ENCODE peak calls at places on chromosome 20, in nine cellular contexts. W is ovary, P is uterus, T is adrenal gland, F is HepG2, C is transverse colon, E is tibial nerve, B is lower leg skin, G is IMR-90. H is an unnamed sample.

GRCh38 chr20:59040682-59041081 is 1.9 kb downstream of the PRELID3B start:
- DNase-seq in W (no peak), B (no peak), C (peak), T (no peak), G (no peak), P (no peak), F (no peak), E (no peak), H (no peak)

GRCh38 chr20:38649275-38649891 is 47.8 kb downstream of the ARHGAP40 start:
- DNase-seq in B (no peak), E (no peak), C (no peak), T (no peak), G (no peak), W (no peak), F (peak), P (no peak), H (no peak)

GRCh38 chr20:24590193-24590982 is 121.0 kb downstream of the SYNDIG1 start:
- DNase-seq in W (no peak), G (no peak), C (no peak), P (no peak), F (no peak), E (no peak), T (no peak), B (no peak), H (no peak)

GRCh38 chr20:5718896-5719595 is 31.2 kb upstream of the SHLD1 start:
- DNase-seq in P (no peak), T (peak), C (no peak), F (no peak), E (no peak), G (no peak), B (no peak), W (no peak), H (no peak)

GRCh38 chr20:460707-461106 is 1.6 kb downstream of the TBC1D20 start:
- DNase-seq in C (no peak), P (no peak), E (peak), B (peak), G (no peak), W (no peak), T (peak), F (peak), H (peak)

GRCh38 chr20:15419856-15420255 is 1082.4 kb upstream of the FLRT3 start:
- DNase-seq in P (no peak), T (no peak), W (no peak), E (no peak), B (no peak), F (no peak), C (no peak), G (no peak), H (no peak)

GRCh38 chr20:25574411-25574810 is 10.9 kb downstream of the NINL start:
- DNase-seq in P (no peak), F (peak), B (no peak), T (no peak), G (peak), W (no peak), C (no peak), E (no peak), H (no peak)

GRCh38 chr20:34525342-34525708 is 9.1 kb downstream of the DYNLRB1 start:
- DNase-seq in P (no peak), B (no peak), E (no peak), T (no peak), C (no peak), G (no peak), F (no peak), W (no peak), H (no peak)

GRCh38 chr20:13554706-13555105 is 84.0 kb downstream of the TASP1 start:
- DNase-seq in F (no peak), P (no peak), G (peak), C (no peak), E (no peak), B (no peak), T (peak), W (no peak), H (no peak)

GRCh38 chr20:47809161-47809560 is 23.9 kb upstream of the SULF2 start:
- DNase-seq in F (no peak), E (no peak), B (no peak), C (no peak), G (no peak), T (no peak), P (no peak), W (no peak), H (no peak)

GRCh38 chr20:13274311-13274965 is 53.4 kb downstream of the ISM1 start:
- DNase-seq in F (no peak), T (no peak), E (no peak), P (no peak), W (no peak), C (no peak), G (no peak), B (no peak), H (no peak)

DNA sequence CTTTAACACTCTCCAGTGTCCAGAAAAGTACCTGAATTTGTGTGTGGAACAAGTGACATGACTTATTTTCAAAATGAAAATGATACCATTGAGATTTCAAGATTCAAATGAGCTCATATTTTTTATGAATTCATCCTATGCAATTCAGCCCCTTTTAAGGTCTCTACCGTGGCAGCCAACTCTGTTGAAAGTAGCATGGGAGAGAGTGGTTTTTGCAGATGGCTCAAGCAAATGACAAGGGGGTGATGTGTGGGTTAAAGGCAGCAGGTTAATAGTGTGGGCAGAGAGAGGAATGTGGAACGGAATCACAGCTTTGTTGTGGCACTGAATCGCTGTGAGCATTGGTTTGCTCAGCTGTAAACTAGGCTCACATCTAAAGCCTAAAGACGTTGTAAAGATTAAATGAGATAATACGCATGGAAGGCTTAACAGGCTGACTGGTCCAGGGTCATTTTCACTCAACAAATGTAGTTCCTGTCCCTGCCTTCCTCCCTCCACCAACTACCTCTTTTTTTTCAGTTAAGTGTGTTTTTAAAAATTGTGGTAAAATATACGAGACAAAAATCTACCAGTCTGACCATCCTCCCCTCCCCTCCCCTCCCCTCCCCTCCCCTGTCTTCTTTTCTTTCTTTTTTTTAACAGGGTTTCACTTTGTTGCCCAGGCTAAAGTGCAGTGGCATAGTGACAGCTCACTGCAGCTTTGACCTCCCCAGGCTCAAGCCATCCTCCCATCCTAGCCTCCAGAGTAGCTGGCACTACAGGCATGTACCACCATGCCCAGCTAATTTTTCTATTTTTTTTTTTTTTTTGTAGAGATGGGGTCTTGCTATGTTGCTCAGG is 114.7 kb upstream of the ZNF217 start:
- DNase-seq in G (peak), T (no peak), F (no peak), C (no peak), B (no peak), W (no peak), P (no peak), E (no peak), H (no peak)
- H3K4me3 ChIP-seq in G (no peak), T (no peak), F (no peak), C (no peak), B (no peak), W (no peak), P (no peak), E (no peak), H (no peak)

DNA sequence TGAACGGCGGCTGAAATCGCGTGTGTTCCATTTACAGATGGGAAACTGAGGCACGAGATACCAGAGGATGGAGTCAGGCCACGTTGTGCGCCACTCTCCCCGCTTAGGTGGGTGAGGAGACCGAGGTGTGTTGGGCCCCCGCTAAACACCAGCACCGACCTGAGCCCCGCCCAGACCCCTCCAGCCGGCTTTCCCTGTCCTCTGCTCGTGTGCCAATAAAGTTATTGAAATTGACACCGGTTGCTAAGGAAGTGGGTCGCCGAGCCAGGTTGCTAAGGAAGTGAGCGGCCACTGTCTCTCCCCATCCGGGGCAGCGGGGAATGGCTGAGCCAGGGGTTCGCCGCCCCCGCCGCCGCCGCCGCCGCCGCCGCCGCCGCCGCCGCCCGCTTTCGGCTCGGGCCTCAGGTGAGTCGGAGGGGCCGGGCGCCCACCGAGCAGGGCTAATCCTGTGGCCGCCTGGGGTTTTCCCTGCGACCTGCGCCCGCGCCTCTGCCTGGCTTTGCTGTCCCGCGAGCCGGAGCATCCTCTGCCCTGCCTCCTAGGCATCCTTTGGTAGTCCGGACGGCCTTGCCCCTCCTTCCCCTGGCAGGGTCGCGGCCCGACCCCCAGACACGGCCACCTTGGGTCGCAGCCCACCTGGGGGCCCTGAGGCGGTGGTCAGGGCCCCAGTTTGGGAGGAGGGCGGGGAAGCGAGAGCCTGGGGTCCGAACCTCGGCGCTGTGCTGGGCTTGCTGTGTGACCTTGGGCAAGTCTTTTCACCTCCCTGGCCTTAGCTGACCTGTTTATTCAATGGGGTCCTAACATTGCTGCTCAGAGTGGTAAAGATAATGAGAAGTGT is at the start of gene KIF3B:
- DNase-seq in T (peak), G (peak), B (peak), E (peak), F (peak), W (peak), C (peak), P (peak), H (peak)
- TF ChIP-seq POLR2A in T (peak), G (no peak), B (no peak), E (peak), F (no peak), W (peak), C (no peak), P (peak), H (no peak)

GRCh38 chr20:46058656-46059281 is 29.8 kb downstream of the SLC12A5 start:
- DNase-seq in E (no peak), P (no peak), W (no peak), G (no peak), T (no peak), F (no peak), C (no peak), B (no peak), H (peak)

GRCh38 chr20:46056027-46056833 is 27.2 kb downstream of the SLC12A5 start:
- DNase-seq in F (no peak), C (no peak), P (no peak), W (no peak), G (no peak), T (no peak), B (no peak), E (no peak), H (no peak)

GRCh38 chr20:46056970-46057855 is 28.2 kb downstream of the SLC12A5 start:
- DNase-seq in W (peak), F (no peak), E (peak), P (peak), G (peak), B (no peak), C (no peak), T (peak), H (peak)

GRCh38 chr20:46060301-46060881 is 29.4 kb downstream of the NCOA5 start:
- DNase-seq in W (no peak), E (no peak), P (no peak), G (no peak), F (no peak), B (peak), T (no peak), C (no peak), H (no peak)

GRCh38 chr20:46057856-46058655 is 29.0 kb downstream of the SLC12A5 start:
- DNase-seq in E (no peak), W (peak), C (peak), G (peak), P (peak), T (peak), B (peak), F (no peak), H (peak)
- TF ChIP-seq CTCF in E (peak), W (no peak), C (no peak), G (peak), P (peak), T (peak), B (no peak), F (no peak), H (peak)

DNA sequence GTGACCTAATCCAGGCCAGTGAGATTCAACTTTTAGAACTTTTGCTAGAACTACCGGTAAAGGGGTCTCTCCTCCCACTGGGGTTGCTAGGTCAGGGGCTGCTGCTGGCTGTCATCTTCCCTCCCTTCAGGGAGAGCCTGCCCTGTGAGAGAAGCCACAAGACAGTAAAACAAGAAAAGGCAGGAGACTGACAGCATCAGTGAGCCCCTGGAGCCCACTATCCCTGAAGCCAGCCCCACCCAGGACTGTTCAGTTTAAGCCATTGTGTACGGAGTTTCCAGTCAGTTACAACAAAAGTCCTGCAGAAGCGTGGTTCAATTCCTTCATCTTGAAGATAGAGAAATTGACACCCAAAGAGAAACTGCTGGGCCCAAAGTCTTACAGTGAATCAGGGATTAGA is 7.9 kb upstream of the BMP7 start:
- DNase-seq in E (no peak), B (no peak), W (no peak), T (no peak), C (no peak), G (no peak), F (no peak), P (no peak), H (no peak)
- H3K4me3 ChIP-seq in E (no peak), B (no peak), W (no peak), T (no peak), C (no peak), G (no peak), F (no peak), P (no peak), H (no peak)

GRCh38 chr20:18496740-18497592 is at the start of gene RBBP9:
- DNase-seq in W (peak), E (peak), B (peak), C (peak), T (peak), G (peak), P (peak), F (peak), H (peak)
- TF ChIP-seq POLR2A in W (no peak), E (no peak), B (no peak), C (no peak), T (peak), G (no peak), P (no peak), F (peak), H (no peak)

DNA sequence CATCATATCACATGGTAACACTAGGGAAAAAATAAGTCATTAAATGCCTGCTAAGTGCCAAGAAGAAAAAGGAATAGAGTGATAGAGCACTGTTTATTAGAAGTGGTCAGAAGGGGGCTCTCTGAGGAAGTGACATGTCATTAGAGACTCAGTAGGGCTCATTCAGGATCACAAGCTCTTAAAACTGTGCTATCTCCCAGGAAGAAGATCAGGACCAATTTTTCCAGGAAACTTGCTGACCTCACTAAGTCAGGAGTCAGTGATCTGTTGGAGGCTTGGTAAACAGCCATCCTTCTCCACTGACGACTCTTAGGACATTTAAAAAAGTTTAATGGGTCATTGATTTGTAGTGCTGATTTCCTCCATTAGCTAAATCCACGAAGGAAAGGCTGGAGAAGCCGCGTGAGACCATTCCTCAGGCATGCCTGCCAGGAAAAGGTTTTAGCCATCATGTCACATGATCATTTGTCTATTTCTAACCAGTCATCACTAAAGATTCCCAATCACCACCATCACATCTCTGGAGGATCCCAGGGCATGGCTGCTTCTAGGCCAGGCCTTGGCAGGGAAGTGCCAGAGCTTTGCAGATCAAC is 5.9 kb upstream of the PTPN1 start:
- DNase-seq in P (no peak), E (no peak), W (no peak), G (no peak), B (no peak), F (peak), C (no peak), T (peak), H (no peak)
- TF ChIP-seq CTCF in P (no peak), E (no peak), W (no peak), G (peak), B (no peak), F (peak), C (no peak), T (peak), H (no peak)

DNA sequence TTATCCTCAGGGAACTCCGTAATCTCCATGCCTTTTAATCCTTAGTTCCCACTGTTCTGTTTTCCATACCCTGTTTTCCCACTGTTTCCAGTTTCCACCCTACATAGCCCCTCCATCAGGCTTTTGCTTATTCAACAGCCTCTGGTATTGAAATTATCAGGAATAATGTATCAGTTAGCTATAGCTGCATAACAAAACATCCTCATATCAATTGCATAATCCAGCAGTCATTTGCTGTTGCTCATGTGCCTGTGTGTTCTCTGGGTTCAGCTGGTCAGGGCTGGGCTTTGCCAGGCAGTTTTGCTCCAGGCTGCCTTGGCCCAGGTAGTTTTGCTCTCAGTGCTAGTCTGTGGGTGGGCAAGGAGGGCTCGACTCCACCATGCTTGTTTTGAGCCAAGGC is 94.3 kb upstream of the FOXA2 start:
- DNase-seq in W (no peak), E (no peak), B (no peak), P (no peak), G (no peak), C (no peak), F (no peak), T (no peak), H (no peak)
- H3K4me3 ChIP-seq in W (no peak), E (no peak), B (no peak), P (no peak), G (no peak), C (no peak), F (no peak), T (no peak), H (no peak)

DNA sequence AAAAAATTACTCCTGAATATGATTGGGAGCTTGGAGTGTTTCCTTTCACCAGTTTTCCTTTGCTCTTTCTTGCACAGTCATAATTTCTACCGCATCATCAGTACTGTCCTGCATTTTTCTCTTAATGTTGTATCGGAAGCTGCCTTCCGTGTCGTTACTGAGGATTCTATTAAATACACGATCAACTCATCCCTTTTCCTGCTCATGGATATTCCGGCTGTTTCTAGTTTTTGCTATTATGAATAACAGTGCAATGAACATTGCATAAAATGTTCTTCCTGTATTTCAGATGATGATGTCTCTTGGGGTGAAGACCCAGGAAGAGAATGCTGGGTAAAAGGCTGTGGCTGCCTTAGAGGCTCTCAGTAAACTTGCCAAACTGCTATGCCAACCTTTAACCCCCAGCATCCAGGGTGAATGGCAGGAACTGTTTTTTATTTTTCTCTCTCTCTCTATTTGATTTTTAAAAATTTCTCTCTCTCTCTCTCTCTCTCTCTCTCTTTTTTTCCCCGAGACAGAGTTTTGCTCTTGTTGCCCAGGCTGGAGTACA is 24.1 kb upstream of the EPB41L1 start:
- DNase-seq in B (no peak), G (no peak), F (no peak), W (no peak), P (no peak), E (no peak), C (no peak), T (no peak), H (no peak)
- TF ChIP-seq POLR2A in B (no peak), G (no peak), F (no peak), W (no peak), P (no peak), E (no peak), C (no peak), T (no peak), H (no peak)

H was measured in upper lobe of left lung.